ENCODE peak calls at places on chromosomes 2 and 18, in six cellular contexts. O is H1, Z is HepG2, N is HCT116, H is GM12878, J is K562. D is an unnamed sample.

GRCh38 chr2:175445276-175445675 is 263.8 kb upstream of the ATP5MC3 start:
- DNase-seq in O (no peak), Z (peak), N (no peak), H (no peak), J (no peak), D (no peak)

GRCh38 chr2:48414980-48415764 is 114.8 kb upstream of the STON1 start:
- DNase-seq in O (no peak), Z (peak), N (no peak), H (no peak), J (no peak), D (no peak)

GRCh38 chr2:99635710-99636431 is 146.1 kb upstream of the REV1 start:
- DNase-seq in O (no peak), Z (no peak), N (no peak), H (no peak), J (no peak), D (no peak)

GRCh38 chr2:189050110-189050712 is 76.0 kb downstream of the COL3A1 start:
- DNase-seq in O (no peak), Z (peak), N (no peak), H (no peak), J (no peak), D (no peak)

GRCh38 chr2:157810037-157810436 is 66.1 kb downstream of the ACVR1 start:
- DNase-seq in O (no peak), Z (no peak), N (no peak), H (no peak), J (no peak), D (no peak)

GRCh38 chr2:12333293-12333692 is 383.4 kb upstream of the TRIB2 start:
- DNase-seq in O (no peak), Z (no peak), N (no peak), H (no peak), J (no peak), D (no peak)

GRCh38 chr2:222442665-222443064 is 18.3 kb downstream of the SGPP2 start:
- DNase-seq in O (no peak), Z (no peak), N (no peak), H (no peak), J (no peak), D (no peak)

GRCh38 chr18:55265916-55266488 is 306.7 kb upstream of the CCDC68 start:
- DNase-seq in O (no peak), Z (no peak), N (no peak), H (peak), J (no peak), D (no peak)

GRCh38 chr18:36692909-36693308 is 135.9 kb downstream of the TPGS2 start:
- DNase-seq in O (no peak), Z (no peak), N (no peak), H (no peak), J (no peak), D (no peak)

GRCh38 chr18:46632401-46633089 is 24.5 kb downstream of the LOXHD1 start:
- DNase-seq in O (no peak), Z (no peak), N (peak), H (no peak), J (peak), D (no peak)

GRCh38 chr2:218357194-218358177 is 829 bp downstream of the CATIP start:
- DNase-seq in O (no peak), Z (no peak), N (no peak), H (no peak), J (peak), D (no peak)

GRCh38 chr18:79208882-79209281 is 139.7 kb downstream of the ATP9B start:
- DNase-seq in O (no peak), Z (no peak), N (no peak), H (no peak), J (no peak), D (no peak)

GRCh38 chr2:240410808-240411207 is 24.7 kb upstream of the GPC1 start:
- DNase-seq in O (no peak), Z (no peak), N (no peak), H (no peak), J (no peak), D (no peak)

GRCh38 chr2:88077076-88077475 is 9.5 kb downstream of the SMYD1 start:
- DNase-seq in O (no peak), Z (no peak), N (no peak), H (no peak), J (no peak), D (no peak)

GRCh38 chr2:109266998-109267854 is 138.2 kb downstream of the SH3RF3 start:
- DNase-seq in O (no peak), Z (peak), N (no peak), H (no peak), J (no peak), D (no peak)

GRCh38 chr18:31687016-31687415 is 2.6 kb upstream of the B4GALT6 start:
- DNase-seq in O (no peak), Z (no peak), N (no peak), H (no peak), J (no peak), D (no peak)

GRCh38 chr2:24970483-24971299 is 1.1 kb downstream of the DNAJC27 start:
- DNase-seq in O (no peak), Z (peak), N (no peak), H (no peak), J (peak), D (no peak)

GRCh38 chr2:102063948-102064678 is 72.4 kb downstream of the IL1R2 start:
- DNase-seq in O (no peak), Z (peak), N (peak), H (no peak), J (peak), D (peak)

GRCh38 chr2:184685999-184686841 is 87.9 kb downstream of the ZNF804A start:
- DNase-seq in O (no peak), Z (no peak), N (no peak), H (no peak), J (no peak), D (no peak)

DNA sequence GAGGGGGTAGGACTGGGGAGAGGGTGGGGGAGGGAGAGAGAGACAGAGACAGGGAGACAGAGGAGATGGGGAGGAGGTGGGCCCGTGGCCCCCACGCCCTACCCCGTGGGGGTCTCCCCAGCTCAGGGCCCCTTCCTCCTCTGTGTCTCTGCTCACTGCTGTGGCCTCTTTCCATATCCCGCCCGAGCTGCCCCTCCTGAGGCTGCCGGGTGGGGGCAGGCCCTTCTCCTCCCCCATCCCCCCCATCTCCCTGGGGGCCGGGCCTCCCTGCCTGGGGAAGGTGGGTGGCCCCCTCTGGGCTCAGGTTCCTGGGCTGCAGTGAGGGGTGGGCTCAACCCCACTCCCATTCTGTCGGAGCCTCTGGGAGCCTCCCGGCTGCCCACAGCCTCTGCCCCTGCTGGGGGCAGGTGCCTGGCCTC is 332 bp upstream of the PDCD1 start:
- DNase-seq in O (no peak), Z (no peak), N (no peak), H (no peak), J (peak), D (no peak)
- H3K4me3 ChIP-seq in O (no peak), Z (no peak), N (no peak), H (peak), J (no peak), D (no peak)

DNA sequence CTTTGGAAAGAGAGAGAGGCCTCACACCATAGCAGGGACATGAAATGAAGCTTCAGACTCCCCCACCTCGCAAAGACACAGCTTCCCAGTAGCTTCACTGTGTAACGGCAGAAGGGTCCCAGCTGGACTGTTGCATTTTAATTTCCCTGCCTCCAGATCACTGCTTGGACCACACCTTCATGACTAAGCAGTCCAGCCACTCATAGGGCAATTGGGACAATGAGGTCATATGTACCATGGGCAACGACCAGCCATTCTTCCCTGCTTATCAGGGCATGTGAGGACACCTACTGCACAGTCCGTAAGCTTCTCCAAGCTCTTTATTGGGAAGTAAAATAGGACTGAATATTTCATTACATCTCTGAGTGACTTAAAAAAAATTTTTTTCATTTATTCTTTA is 183.0 kb downstream of the MREG start:
- DNase-seq in O (no peak), Z (peak), N (peak), H (no peak), J (peak), D (no peak)
- TF ChIP-seq ZNF274 in O (no peak), Z (peak), N (no peak), H (no peak), J (no peak), D (no peak)

GRCh38 chr2:19684516-19684915 is 217.3 kb downstream of the TTC32 start:
- DNase-seq in O (no peak), Z (no peak), N (no peak), H (no peak), J (no peak), D (no peak)
- H3K4me3 ChIP-seq in O (no peak), Z (no peak), N (no peak), H (no peak), J (no peak), D (no peak)

GRCh38 chr18:28176933-28177827 is at the start of gene CDH2:
- DNase-seq in O (peak), Z (peak), N (no peak), H (no peak), J (no peak), D (peak)
- TF ChIP-seq ZNF274 in O (no peak), Z (peak), N (no peak), H (no peak), J (no peak), D (no peak)

DNA sequence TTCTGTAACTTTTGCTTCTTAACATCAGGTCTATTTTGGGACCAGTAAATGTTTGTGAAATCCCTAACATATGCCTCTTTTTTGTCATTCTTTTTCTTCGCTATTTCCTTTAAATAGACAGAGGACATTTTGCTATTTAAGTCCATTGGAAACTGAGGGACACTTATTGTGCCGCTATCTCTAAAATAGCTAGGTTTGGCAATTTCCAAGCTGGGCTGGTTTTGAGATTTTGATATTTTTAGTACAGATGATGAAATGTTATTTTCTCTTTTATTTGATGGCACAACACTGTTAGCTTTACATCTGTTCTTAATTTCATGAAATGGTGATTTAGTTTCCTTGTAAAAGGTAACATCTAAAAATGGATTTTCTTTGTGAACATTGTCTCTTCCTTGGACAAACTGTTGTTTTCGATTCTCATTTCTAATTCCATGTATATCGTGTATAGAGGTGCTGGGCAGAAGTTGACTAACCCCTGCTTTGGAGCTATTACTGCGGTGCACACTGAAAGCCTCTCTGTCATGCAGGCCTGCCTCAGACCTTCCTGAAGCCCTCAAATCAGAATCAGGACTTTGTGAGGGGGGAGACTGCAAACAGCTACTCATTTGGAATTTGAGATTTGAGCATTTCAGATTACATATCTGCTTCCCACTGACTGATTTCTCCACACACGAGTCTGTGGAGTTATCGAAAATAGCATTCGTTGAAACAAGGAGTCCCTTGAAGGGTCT is 594 bp downstream of the RAD51AP2 start:
- DNase-seq in O (no peak), Z (no peak), N (no peak), H (no peak), J (no peak), D (no peak)
- H3K4me3 ChIP-seq in O (peak), Z (peak), N (peak), H (peak), J (peak), D (peak)

DNA sequence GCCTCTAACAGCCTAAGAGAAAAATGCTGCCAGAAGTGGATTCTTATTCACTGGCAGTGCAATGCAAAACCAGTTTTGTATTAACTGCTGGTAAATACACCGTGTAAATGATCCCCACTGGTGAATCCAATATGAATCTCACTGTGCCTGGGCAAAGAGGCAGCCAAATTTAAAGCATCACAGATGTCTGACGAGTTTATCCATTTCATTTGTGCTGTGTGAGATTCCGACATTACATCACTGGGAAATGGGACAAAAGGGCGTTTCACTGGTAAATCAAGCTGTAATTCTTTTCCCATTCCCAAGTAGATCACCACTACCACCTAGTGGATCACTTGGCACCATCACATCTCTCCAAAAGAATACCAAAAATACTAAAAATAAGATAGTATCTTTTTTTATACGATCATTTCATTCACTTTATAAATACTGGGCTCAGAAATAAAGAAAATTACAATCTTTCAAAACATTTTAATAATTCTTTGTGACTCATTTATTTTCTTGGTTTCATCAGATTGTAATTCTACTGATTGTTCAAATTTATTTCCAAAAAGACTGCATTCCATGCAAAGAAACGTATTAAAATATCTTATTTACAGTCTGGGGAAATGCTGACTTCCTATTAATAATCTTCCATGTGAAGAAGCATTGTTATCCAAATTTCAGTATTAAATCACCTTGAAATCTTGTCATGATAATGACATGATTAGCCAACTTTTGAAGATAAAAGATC is 125.6 kb downstream of the GRB14 start:
- DNase-seq in O (no peak), Z (peak), N (peak), H (no peak), J (peak), D (peak)
- TF ChIP-seq ZNF274 in O (no peak), Z (no peak), N (no peak), H (no peak), J (no peak), D (no peak)

GRCh38 chr2:235191933-235192332 is 240.1 kb downstream of the SH3BP4 start:
- DNase-seq in O (no peak), Z (no peak), N (no peak), H (no peak), J (no peak), D (no peak)
- H3K4me3 ChIP-seq in O (no peak), Z (no peak), N (no peak), H (no peak), J (no peak), D (no peak)